ENCODE peak calls at places on chromosomes 6 and 20, in four cellular contexts. One of them, this sample, is unnamed.

GRCh38 chr6:21900730-21901129 is 307.2 kb downstream of the SOX4 start:
- DNase-seq in HCT116: no peak
- DNase-seq in HepG2: no peak
- DNase-seq in H1: no peak
- DNase-seq in this sample: no peak

GRCh38 chr6:3841066-3841454 is 8.1 kb upstream of the FAM50B start:
- DNase-seq in HCT116: no peak
- DNase-seq in HepG2: peak
- DNase-seq in H1: no peak
- DNase-seq in this sample: no peak

GRCh38 chr6:7132398-7132797 is 24.6 kb downstream of the RREB1 start:
- DNase-seq in H1: no peak
- DNase-seq in HCT116: no peak
- DNase-seq in HepG2: no peak
- DNase-seq in this sample: no peak

GRCh38 chr6:43311681-43312080 is 3.1 kb upstream of the CRIP3 start:
- DNase-seq in HepG2: no peak
- DNase-seq in H1: no peak
- DNase-seq in HCT116: no peak
- DNase-seq in this sample: no peak

GRCh38 chr6:31572041-31572911 is at the start of gene LTA:
- DNase-seq in H1: no peak
- DNase-seq in HepG2: no peak
- DNase-seq in HCT116: no peak
- DNase-seq in this sample: no peak

GRCh38 chr6:66926060-66926459 is 1219.0 kb upstream of the EYS start:
- DNase-seq in H1: no peak
- DNase-seq in HCT116: peak
- DNase-seq in HepG2: peak
- DNase-seq in this sample: peak

GRCh38 chr6:140256213-140256612 is 881.8 kb upstream of the CITED2 start:
- DNase-seq in H1: no peak
- DNase-seq in HCT116: no peak
- DNase-seq in HepG2: no peak
- DNase-seq in this sample: no peak

GRCh38 chr20:59692139-59692538 is 87.8 kb downstream of the PHACTR3 start:
- DNase-seq in H1: no peak
- DNase-seq in HCT116: no peak
- DNase-seq in HepG2: no peak
- DNase-seq in this sample: no peak

GRCh38 chr20:23540624-23541023 is 27.7 kb downstream of the CST9L start:
- DNase-seq in H1: no peak
- DNase-seq in HepG2: no peak
- DNase-seq in HCT116: no peak
- DNase-seq in this sample: no peak

GRCh38 chr20:58014628-58015315 is 213.7 kb downstream of the ANKRD60 start:
- DNase-seq in HCT116: peak
- DNase-seq in H1: no peak
- DNase-seq in HepG2: no peak
- DNase-seq in this sample: no peak

GRCh38 chr6:142927904-142928303 is 17.1 kb downstream of the HIVEP2 start:
- DNase-seq in HCT116: no peak
- DNase-seq in HepG2: peak
- DNase-seq in H1: no peak
- DNase-seq in this sample: no peak

GRCh38 chr20:24577271-24577909 is 108.0 kb downstream of the SYNDIG1 start:
- DNase-seq in H1: no peak
- DNase-seq in HCT116: no peak
- DNase-seq in HepG2: no peak
- DNase-seq in this sample: no peak

DNA sequence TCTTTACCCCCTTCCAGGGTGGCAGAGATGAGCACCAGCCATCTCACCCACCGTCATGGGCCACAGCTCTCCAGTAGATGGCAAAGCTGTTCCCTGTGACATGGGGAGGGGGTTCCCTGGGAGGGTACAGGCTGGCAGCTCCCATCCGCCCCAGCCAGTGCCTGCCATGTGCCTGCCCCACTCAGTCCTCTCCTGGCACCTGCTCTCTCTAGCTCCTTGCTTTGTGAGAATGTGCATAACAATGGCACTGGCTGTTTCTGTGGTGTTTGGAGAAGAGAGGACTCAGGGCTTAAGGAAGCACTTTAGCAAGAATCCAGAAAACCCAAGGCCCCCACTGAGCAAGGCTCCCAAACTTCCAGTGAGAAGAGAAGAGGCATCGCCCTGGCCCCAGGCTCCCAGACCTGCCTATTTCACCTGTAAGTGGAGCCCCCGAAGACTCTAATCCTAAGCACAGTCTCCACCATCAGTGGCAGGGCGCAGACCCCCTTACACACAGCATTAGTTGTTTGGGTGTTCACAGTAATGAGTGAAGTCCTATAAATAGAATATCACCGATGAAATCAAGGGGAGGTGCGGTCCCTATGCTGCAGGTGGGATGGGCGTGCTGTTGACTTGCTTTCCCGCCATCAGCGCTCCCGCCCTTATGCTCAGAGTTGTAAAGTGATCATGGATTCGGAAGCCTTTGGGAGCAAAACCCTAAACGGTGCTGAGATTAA is 110.2 kb downstream of the AGPAT4 start:
- DNase-seq in H1: no peak
- DNase-seq in HCT116: no peak
- DNase-seq in HepG2: no peak
- DNase-seq in this sample: no peak
- TF ChIP-seq YY1 in H1: peak
- TF ChIP-seq YY1 in HCT116: no peak
- TF ChIP-seq YY1 in HepG2: no peak
- TF ChIP-seq YY1 in this sample: no peak

DNA sequence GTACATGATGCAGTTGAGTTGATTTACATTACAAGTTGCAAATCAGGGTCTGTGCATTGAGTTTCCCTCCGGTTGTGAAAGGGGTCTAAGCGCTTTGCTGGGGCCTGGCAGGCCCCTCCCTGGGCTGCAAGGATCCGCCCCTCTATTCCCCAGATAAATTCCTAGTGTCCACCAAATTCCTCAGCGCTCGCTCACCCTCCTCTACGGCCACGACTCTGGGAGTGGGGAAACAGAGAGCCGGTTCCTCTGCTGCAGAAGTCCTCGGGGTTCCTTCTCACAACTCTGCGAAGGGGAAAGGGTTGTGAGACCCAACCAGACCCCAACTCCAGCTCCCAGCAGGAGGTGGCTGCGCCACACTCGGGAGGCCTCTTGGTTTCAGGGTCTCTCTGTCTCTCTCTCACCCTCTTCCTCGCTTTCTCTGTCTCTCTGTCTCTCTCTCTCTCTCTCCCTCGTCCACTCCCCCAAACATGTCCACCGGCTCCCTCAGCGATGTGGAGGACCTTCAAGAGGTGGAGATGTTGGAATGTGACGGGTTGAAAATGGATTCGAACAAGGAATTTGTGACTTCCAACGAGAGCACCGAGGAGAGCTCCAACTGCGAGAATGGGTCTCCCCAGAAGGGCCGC is at the start of gene TCF21:
- DNase-seq in HepG2: no peak
- DNase-seq in H1: peak
- DNase-seq in HCT116: no peak
- DNase-seq in this sample: no peak
- TF ChIP-seq FOSL1 in HepG2: no peak
- TF ChIP-seq FOSL1 in H1: no peak
- TF ChIP-seq FOSL1 in HCT116: no peak
- TF ChIP-seq FOSL1 in this sample: no peak

GRCh38 chr20:13552061-13552460 is 86.7 kb downstream of the TASP1 start:
- DNase-seq in HepG2: no peak
- DNase-seq in HCT116: no peak
- DNase-seq in H1: no peak
- DNase-seq in this sample: no peak

GRCh38 chr20:13549451-13549850 is 89.3 kb downstream of the TASP1 start:
- DNase-seq in HCT116: no peak
- DNase-seq in HepG2: no peak
- DNase-seq in H1: no peak
- DNase-seq in this sample: no peak

GRCh38 chr20:13545755-13546154 is 93.0 kb downstream of the TASP1 start:
- DNase-seq in H1: no peak
- DNase-seq in HepG2: no peak
- DNase-seq in HCT116: no peak
- DNase-seq in this sample: no peak

GRCh38 chr20:13543783-13544182 is 94.9 kb downstream of the TASP1 start:
- DNase-seq in HCT116: no peak
- DNase-seq in HepG2: no peak
- DNase-seq in H1: no peak
- DNase-seq in this sample: no peak

GRCh38 chr20:13546497-13547131 is 92.1 kb downstream of the TASP1 start:
- DNase-seq in H1: peak
- DNase-seq in HCT116: peak
- DNase-seq in HepG2: peak
- DNase-seq in this sample: peak
- TF ChIP-seq YY1 in H1: no peak
- TF ChIP-seq YY1 in HCT116: no peak
- TF ChIP-seq YY1 in HepG2: no peak
- TF ChIP-seq YY1 in this sample: no peak

GRCh38 chr6:11025911-11026635 is 18.0 kb downstream of the ELOVL2 start:
- DNase-seq in HCT116: no peak
- DNase-seq in HepG2: no peak
- DNase-seq in H1: peak
- DNase-seq in this sample: no peak
- TF ChIP-seq FOSL1 in HCT116: no peak
- TF ChIP-seq FOSL1 in HepG2: no peak
- TF ChIP-seq FOSL1 in H1: no peak
- TF ChIP-seq FOSL1 in this sample: no peak

This sample was measured in K562.